ENCODE peak calls at places on chromosomes 12 and 14, in four cellular contexts. O is glutamatergic neuron; G is gastrocnemius medialis; E is activated CD8-positive, alpha-beta T cell treated with anti-CD3 and anti-CD28 coated beads for 36 hours. B is an unnamed sample.
A peak's percentile ranks its signal among the peaks of the same experiment; 100 is the strongest.

GRCh38 chr12:14769462-14769836 is 33.8 kb downstream of the WBP11 start:
- DNase-seq in O (peak; percentile 66), G (no peak), E (no peak), B (peak; percentile 27)

GRCh38 chr14:38286481-38286880 is 30.6 kb upstream of the CLEC14A start:
- DNase-seq in O (no peak), G (no peak), E (no peak), B (no peak)

GRCh38 chr12:86376052-86376451 is 119.9 kb upstream of the MGAT4C start:
- DNase-seq in O (peak; percentile 39), G (no peak), E (no peak), B (no peak)

GRCh38 chr14:61965030-61965745 is 203.0 kb downstream of the SNAPC1 start:
- DNase-seq in O (no peak), G (no peak), E (no peak), B (no peak)

GRCh38 chr12:69947922-69948321 is 122.9 kb downstream of the MYRFL start:
- DNase-seq in O (no peak), G (no peak), E (no peak), B (no peak)

GRCh38 chr12:122243965-122244364 is 18.1 kb upstream of the DIABLO start:
- DNase-seq in O (no peak), G (no peak), E (no peak), B (no peak)

GRCh38 chr12:68119724-68120211 is 39.8 kb downstream of the IFNG start:
- DNase-seq in O (no peak), G (peak; percentile 23), E (peak; percentile 86), B (peak; percentile 33)

GRCh38 chr12:98559666-98560065 is 33.8 kb upstream of the SLC25A3 start:
- DNase-seq in O (no peak), G (no peak), E (no peak), B (no peak)

GRCh38 chr14:57362356-57362755 is 28.0 kb upstream of the NAA30 start:
- DNase-seq in O (no peak), G (no peak), E (no peak), B (no peak)

GRCh38 chr12:69484428-69484827 is 14.2 kb downstream of the FRS2 start:
- DNase-seq in O (no peak), G (no peak), E (no peak), B (no peak)

GRCh38 chr12:130504836-130505175 is 167.1 kb downstream of the PIWIL1 start:
- DNase-seq in O (no peak), G (no peak), E (no peak), B (no peak)

GRCh38 chr14:36934304-36934703 is 238.1 kb downstream of the SLC25A21 start:
- DNase-seq in O (no peak), G (no peak), E (no peak), B (no peak)

GRCh38 chr12:8951744-8952143 is 2.3 kb upstream of the M6PR start:
- DNase-seq in O (no peak), G (no peak), E (peak; percentile 68), B (no peak)

GRCh38 chr12:3606101-3606500 is 115.1 kb downstream of the PRMT8 start:
- DNase-seq in O (no peak), G (no peak), E (no peak), B (no peak)

GRCh38 chr12:50597200-50598195 is 92.7 kb downstream of the DIP2B start:
- DNase-seq in O (no peak), G (no peak), E (peak; percentile 78), B (peak; percentile 73)

GRCh38 chr14:101120636-101121398 is 217.3 kb upstream of the RTL1 start:
- DNase-seq in O (no peak), G (no peak), E (peak; percentile 66), B (no peak)

GRCh38 chr14:55582741-55583140 is 2.7 kb downstream of the KTN1 start:
- DNase-seq in O (no peak), G (no peak), E (no peak), B (peak; percentile 34)

GRCh38 chr14:56216631-56217379 is 98.6 kb downstream of the PELI2 start:
- DNase-seq in O (no peak), G (peak; percentile 21), E (peak; percentile 42), B (no peak)

GRCh38 chr12:87603727-87604126 is 425.5 kb downstream of the C12orf50 start:
- DNase-seq in O (no peak), G (no peak), E (no peak), B (no peak)

GRCh38 chr12:48659863-48660262 is 22.2 kb downstream of the KANSL2 start:
- DNase-seq in O (no peak), G (no peak), E (no peak), B (no peak)

GRCh38 chr12:6614513-6615177 is 7.5 kb upstream of the CHD4 start:
- DNase-seq in O (no peak), G (no peak), E (no peak), B (no peak)

GRCh38 chr12:41014643-41015020 is 173.5 kb upstream of the PDZRN4 start:
- DNase-seq in O (no peak), G (no peak), E (no peak), B (no peak)

GRCh38 chr12:132285311-132285741 is 44.1 kb downstream of the GALNT9 start:
- DNase-seq in O (no peak), G (no peak), E (no peak), B (no peak)

GRCh38 chr12:102939670-102940222 is 17.7 kb upstream of the ASCL1 start:
- DNase-seq in O (no peak), G (no peak), E (no peak), B (no peak)

GRCh38 chr12:58069268-58069967 is 128.1 kb downstream of the ATP23 start:
- DNase-seq in O (no peak), G (no peak), E (no peak), B (no peak)

GRCh38 chr12:40819427-40820108 is 127.3 kb downstream of the CNTN1 start:
- DNase-seq in O (peak; percentile 82), G (no peak), E (no peak), B (no peak)

GRCh38 chr12:51082561-51083139 is 746 bp downstream of the CSRNP2 start:
- DNase-seq in O (no peak), G (no peak), E (peak; percentile 65), B (no peak)

GRCh38 chr14:55103005-55103640 is 25.9 kb upstream of the LGALS3 start:
- DNase-seq in O (peak; percentile 16), G (peak; percentile 67), E (peak; percentile 78), B (peak; percentile 51)

GRCh38 chr12:93122569-93123091 is 193.5 kb upstream of the EEA1 start:
- DNase-seq in O (no peak), G (no peak), E (no peak), B (no peak)

GRCh38 chr12:25648460-25648859 is 95.4 kb upstream of the LMNTD1 start:
- DNase-seq in O (peak; percentile 28), G (peak; percentile 3), E (no peak), B (no peak)

GRCh38 chr14:105945891-105946290 is 419.5 kb downstream of the TMEM121 start:
- DNase-seq in O (no peak), G (no peak), E (peak; percentile 54), B (no peak)
- TF ChIP-seq CTCF in O (no peak), G (no peak), E (peak; percentile 35), B (no peak)

GRCh38 chr14:35669782-35670181 is 135.8 kb downstream of the INSM2 start:
- DNase-seq in O (no peak), G (no peak), E (no peak), B (peak; percentile 29)
- TF ChIP-seq CTCF in O (no peak), G (no peak), E (no peak), B (no peak)

DNA sequence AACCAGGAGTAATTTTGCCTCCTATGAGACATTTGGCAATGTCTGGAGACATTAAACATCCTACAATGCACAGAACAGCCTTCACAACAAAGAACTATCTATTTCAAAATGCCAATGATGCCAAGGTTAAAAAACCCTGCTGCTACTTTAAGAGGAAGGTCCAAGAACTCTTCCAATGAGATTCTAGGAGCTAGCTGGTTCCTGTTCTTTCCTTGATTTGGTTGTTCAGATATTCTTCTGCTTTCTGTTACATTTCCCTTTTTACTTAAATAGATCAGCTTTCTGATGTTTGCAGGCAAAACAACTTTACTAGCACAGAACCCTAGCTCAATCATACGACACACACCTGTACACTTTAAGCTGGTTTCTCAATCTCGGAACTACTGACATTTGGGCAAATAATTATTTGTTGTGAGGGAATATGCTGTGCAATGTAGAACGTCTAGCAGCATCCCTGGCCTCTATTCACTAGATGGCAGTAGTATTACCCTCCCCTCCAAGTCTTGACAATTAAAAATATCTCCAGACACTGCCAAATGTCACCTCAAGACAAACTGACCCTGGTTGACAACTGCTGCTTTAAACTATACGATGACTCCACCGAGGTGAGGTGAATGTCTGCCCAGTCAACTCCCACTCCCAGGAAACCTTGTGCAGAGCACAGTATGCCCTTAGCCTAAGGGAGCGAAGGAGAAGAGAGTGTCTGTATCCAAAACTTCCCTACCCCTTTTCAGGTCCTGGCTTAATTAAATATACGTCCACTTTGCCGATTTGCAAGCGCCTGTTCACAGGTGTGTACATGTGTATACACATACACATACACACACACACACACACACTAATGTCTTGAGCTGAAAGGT is 4.4 kb downstream of the BLTP3B start:
- DNase-seq in O (no peak), G (no peak), E (no peak), B (no peak)
- TF ChIP-seq CTCF in O (no peak), G (no peak), E (no peak), B (peak; percentile 33)

GRCh38 chr12:94198872-94199271 is 50.5 kb downstream of the PLXNC1 start:
- DNase-seq in O (no peak), G (no peak), E (no peak), B (no peak)
- TF ChIP-seq CTCF in O (no peak), G (no peak), E (no peak), B (no peak)

DNA sequence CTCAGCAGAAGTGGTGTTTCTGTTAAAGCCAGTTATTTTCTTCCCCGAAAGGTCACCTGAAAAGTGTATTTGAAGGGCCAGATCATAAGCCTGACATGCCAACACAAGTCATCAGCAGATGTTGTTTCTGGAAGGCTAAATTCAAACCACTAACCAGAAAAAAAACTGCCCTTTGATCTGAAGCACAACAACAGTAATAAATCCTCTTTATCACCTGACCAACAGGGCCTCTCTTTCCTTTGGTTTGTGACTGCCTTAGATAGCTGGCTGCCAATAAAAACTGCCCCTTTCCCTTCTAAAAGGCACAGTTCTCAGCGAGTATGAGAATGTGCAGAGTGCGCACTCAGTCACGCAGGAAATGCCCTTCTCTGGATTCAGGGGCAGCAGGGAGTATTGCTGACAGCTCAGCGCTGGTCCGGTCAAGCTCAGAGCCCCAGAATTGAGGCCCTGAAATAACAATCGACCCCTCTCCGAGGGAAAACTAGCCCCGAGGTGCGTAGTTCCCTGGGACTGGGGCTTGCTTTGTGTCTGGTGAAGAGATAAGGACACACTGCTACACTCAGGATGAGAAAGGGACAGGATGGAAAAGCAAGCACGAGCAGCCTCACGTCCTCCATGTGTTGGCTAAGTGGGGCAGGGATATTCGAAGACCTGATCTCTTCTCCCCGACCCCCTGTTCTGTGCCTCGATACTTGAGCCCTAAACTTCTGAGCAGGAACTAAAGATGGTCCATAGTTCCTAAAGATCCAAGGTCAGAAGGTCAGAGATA is 184.2 kb upstream of the GZMB start:
- DNase-seq in O (no peak), G (no peak), E (no peak), B (no peak)
- TF ChIP-seq CTCF in O (no peak), G (no peak), E (no peak), B (no peak)

GRCh38 chr14:94671870-94672444 is 59.8 kb downstream of the SERPINA3 start:
- DNase-seq in O (no peak), G (no peak), E (no peak), B (no peak)

GRCh38 chr14:94673071-94673470 is 60.9 kb downstream of the SERPINA3 start:
- DNase-seq in O (no peak), G (no peak), E (no peak), B (no peak)

GRCh38 chr14:94673781-94674231 is 61.6 kb downstream of the SERPINA3 start:
- DNase-seq in O (no peak), G (no peak), E (no peak), B (no peak)

GRCh38 chr14:94675036-94675435 is 62.8 kb downstream of the SERPINA3 start:
- DNase-seq in O (no peak), G (no peak), E (no peak), B (no peak)

GRCh38 chr14:94670692-94671285 is 58.6 kb downstream of the SERPINA3 start:
- DNase-seq in O (no peak), G (no peak), E (no peak), B (no peak)
- TF ChIP-seq CTCF in O (no peak), G (no peak), E (no peak), B (no peak)

GRCh38 chr14:105201156-105201927 is 20.2 kb upstream of the NUDT14 start:
- DNase-seq in O (peak; percentile 19), G (no peak), E (no peak), B (no peak)
- TF ChIP-seq CTCF in O (no peak), G (no peak), E (no peak), B (no peak)

B was measured in GM13976.